ENCODE peak calls at places on chromosomes 16 and 17, in five cellular contexts. K is mucosa of descending colon; V is Right ventricle myocardium superior; H is activated T-helper 1 cell treated with anti-CD3 and anti-CD28 coated beads, Interleukin-2, amount 50 U/mL, for 16 hours; B is NCI-H526 treated with DMSO at 0.1 percent for 48 hours. R is an unnamed sample.

GRCh38 chr17:58956997-58957724 is 149.5 kb downstream of the TRIM37 start:
- DNase-seq in K (no peak), V (no peak), H (no peak), B (no peak), R (no peak)

GRCh38 chr16:9138021-9138680 is 46.7 kb downstream of the HAPSTR1 start:
- DNase-seq in K (no peak), V (no peak), H (no peak), B (no peak), R (no peak)

GRCh38 chr16:20868890-20869289 is 31.3 kb downstream of the DCUN1D3 start:
- DNase-seq in K (peak; percentile 82), V (peak; percentile 95), H (no peak), B (no peak), R (peak; percentile 72)

GRCh38 chr17:17297217-17297616 is 6.0 kb upstream of the NT5M start:
- DNase-seq in K (no peak), V (no peak), H (no peak), B (no peak), R (no peak)

GRCh38 chr17:80446645-80447405 is 29.6 kb downstream of the NPTX1 start:
- DNase-seq in K (no peak), V (no peak), H (no peak), B (no peak), R (no peak)

GRCh38 chr17:81090361-81091133 is 55.6 kb downstream of the BAIAP2 start:
- DNase-seq in K (peak; percentile 66), V (peak; percentile 85), H (no peak), B (no peak), R (peak; percentile 87)

GRCh38 chr16:86398622-86399021 is 111.7 kb upstream of the FOXF1 start:
- DNase-seq in K (no peak), V (no peak), H (no peak), B (no peak), R (peak; percentile 95)

GRCh38 chr17:42679492-42680330 is 1.9 kb downstream of the CCR10 start:
- DNase-seq in K (peak; percentile 83), V (peak; percentile 90), H (peak; percentile 46), B (peak; percentile 77), R (peak; percentile 82)

GRCh38 chr16:57802635-57803412 is 533 bp upstream of the KIFC3 start:
- DNase-seq in K (no peak), V (no peak), H (no peak), B (no peak), R (peak; percentile 48)

GRCh38 chr16:1108299-1109252 is 12.5 kb upstream of the C1QTNF8 start:
- DNase-seq in K (peak; percentile 35), V (peak; percentile 65), H (no peak), B (no peak), R (no peak)

GRCh38 chr17:74780443-74781238 is 4.5 kb upstream of the NAT9 start:
- DNase-seq in K (no peak), V (no peak), H (no peak), B (no peak), R (no peak)

GRCh38 chr17:37220609-37220953 is 155.2 kb upstream of the C17orf78 start:
- DNase-seq in K (peak; percentile 17), V (no peak), H (no peak), B (no peak), R (peak; percentile 55)

GRCh38 chr17:8707591-8708453 is 36.8 kb downstream of the CCDC42 start:
- DNase-seq in K (no peak), V (no peak), H (no peak), B (no peak), R (peak; percentile 67)